ENCODE peak calls at places on chromosomes 12 and 14, in seven cellular contexts. E is effector CD4-positive, alpha-beta T cell; Q is GDM1; Y is LoVo; U is testis; O is AG08395; C is naive thymus-derived CD8-positive, alpha-beta T cell. B is an unnamed sample.

GRCh38 chr12:75611041-75611440 is 99.6 kb upstream of the KRR1 start:
- DNase-seq in E (no peak), Q (no peak), Y (no peak), U (no peak), O (no peak), C (no peak), B (no peak)

GRCh38 chr12:6765048-6765633 is 1.0 kb upstream of the PTMS start:
- DNase-seq in E (no peak), Q (no peak), Y (no peak), U (no peak), O (no peak), C (no peak), B (no peak)

GRCh38 chr12:110508071-110508586 is 6.0 kb downstream of the RAD9B start:
- DNase-seq in E (no peak), Q (no peak), Y (no peak), U (no peak), O (no peak), C (no peak), B (no peak)

GRCh38 chr14:21070610-21071224 is 613 bp downstream of the ARHGEF40 start:
- DNase-seq in E (no peak), Q (no peak), Y (no peak), U (peak), O (peak), C (peak), B (no peak)

GRCh38 chr12:100779191-100779590 is 15.4 kb upstream of the ANO4 start:
- DNase-seq in E (no peak), Q (no peak), Y (no peak), U (no peak), O (no peak), C (no peak), B (no peak)

GRCh38 chr14:22821193-22822016 is 6.2 kb upstream of the SLC7A7 start:
- DNase-seq in E (no peak), Q (no peak), Y (no peak), U (no peak), O (no peak), C (no peak), B (no peak)

GRCh38 chr12:83827860-83828259 is 1084.7 kb downstream of the SLC6A15 start:
- DNase-seq in E (no peak), Q (no peak), Y (no peak), U (peak), O (no peak), C (no peak), B (no peak)

GRCh38 chr14:100193417-100194357 is 34.2 kb upstream of the DEGS2 start:
- DNase-seq in E (no peak), Q (no peak), Y (no peak), U (no peak), O (no peak), C (no peak), B (no peak)

GRCh38 chr14:25237845-25238244 is 187.9 kb upstream of the STXBP6 start:
- DNase-seq in E (no peak), Q (no peak), Y (no peak), U (peak), O (no peak), C (no peak), B (no peak)

GRCh38 chr12:13744566-13744965 is 236.8 kb downstream of the GRIN2B start:
- DNase-seq in E (no peak), Q (no peak), Y (no peak), U (no peak), O (no peak), C (no peak), B (no peak)

GRCh38 chr12:109630107-109630506 is 56.5 kb downstream of the MVK start:
- DNase-seq in E (no peak), Q (no peak), Y (no peak), U (no peak), O (no peak), C (no peak), B (no peak)

GRCh38 chr14:91385227-91385626 is 32.4 kb downstream of the CCDC88C start:
- DNase-seq in E (no peak), Q (no peak), Y (no peak), U (no peak), O (no peak), C (no peak), B (no peak)

GRCh38 chr12:23055004-23055403 is 430.0 kb downstream of the ETNK1 start:
- DNase-seq in E (no peak), Q (no peak), Y (peak), U (peak), O (peak), C (no peak), B (no peak)

GRCh38 chr12:64618953-64619590 is 8.8 kb downstream of the RASSF3 start:
- DNase-seq in E (no peak), Q (peak), Y (no peak), U (no peak), O (peak), C (no peak), B (no peak)

GRCh38 chr14:72463291-72463866 is 430.5 kb downstream of the DPF3 start:
- DNase-seq in E (no peak), Q (no peak), Y (peak), U (no peak), O (peak), C (no peak), B (no peak)

GRCh38 chr12:29026419-29026818 is 122.7 kb upstream of the FAR2 start:
- DNase-seq in E (no peak), Q (no peak), Y (no peak), U (no peak), O (no peak), C (peak), B (no peak)

GRCh38 chr12:78146365-78146772 is 315.7 kb downstream of the NAV3 start:
- DNase-seq in E (no peak), Q (no peak), Y (peak), U (no peak), O (peak), C (peak), B (no peak)

GRCh38 chr12:92488735-92489134 is 214.1 kb upstream of the PLEKHG7 start:
- DNase-seq in E (no peak), Q (no peak), Y (no peak), U (no peak), O (no peak), C (no peak), B (no peak)

GRCh38 chr12:63319386-63319785 is 168.4 kb upstream of the AVPR1A start:
- DNase-seq in E (no peak), Q (peak), Y (peak), U (no peak), O (no peak), C (no peak), B (no peak)

GRCh38 chr14:46571970-46572369 is 79.6 kb downstream of the RPL10L start:
- DNase-seq in E (no peak), Q (no peak), Y (no peak), U (no peak), O (no peak), C (no peak), B (no peak)

GRCh38 chr14:32726516-32726915 is 212.2 kb upstream of the NPAS3 start:
- DNase-seq in E (no peak), Q (no peak), Y (no peak), U (no peak), O (no peak), C (no peak), B (no peak)

GRCh38 chr12:103877934-103878510 is 37.0 kb upstream of the NT5DC3 start:
- DNase-seq in E (peak), Q (peak), Y (peak), U (peak), O (peak), C (peak), B (peak)

GRCh38 chr12:68406134-68406576 is 74.0 kb upstream of the MDM1 start:
- DNase-seq in E (no peak), Q (peak), Y (peak), U (peak), O (peak), C (no peak), B (no peak)

GRCh38 chr12:109518820-109519665 is 41.6 kb downstream of the UBE3B start:
- DNase-seq in E (peak), Q (no peak), Y (peak), U (peak), O (peak), C (peak), B (peak)

B was measured in NK-92 treated with Interleukin-12 subunit alpha and Interleukin-12 subunit beta, amount 100 ng/mL, for 24 hours.